ENCODE peak calls at places on chromosome 16, in seven cellular contexts. F is heart right ventricle, B is Panc1, H is left ventricle myocardium inferior, T is thyroid gland, A is breast epithelium, Y is sigmoid colon. E is an unnamed sample.

GRCh38 chr16:80417706-80418105 is 123.1 kb upstream of the DYNLRB2 start:
- DNase-seq in F (no peak), B (no peak), H (no peak), T (no peak), A (no peak), Y (no peak), E (no peak)

GRCh38 chr16:1929578-1930337 is 11.5 kb upstream of the HS3ST6 start:
- DNase-seq in F (peak; percentile 93), B (no peak), H (peak; percentile 93), T (peak; percentile 88), A (peak; percentile 89), Y (peak; percentile 95), E (peak; percentile 80)

GRCh38 chr16:87602005-87602790 is at the start of gene JPH3:
- DNase-seq in F (no peak), B (no peak), H (no peak), T (no peak), A (no peak), Y (no peak), E (no peak)

GRCh38 chr16:57676624-57677085 is 8.5 kb downstream of the ADGRG3 start:
- DNase-seq in F (no peak), B (no peak), H (no peak), T (no peak), A (no peak), Y (peak; percentile 13), E (peak; percentile 13)

GRCh38 chr16:1159973-1160772 is 7.3 kb downstream of the CACNA1H start:
- DNase-seq in F (peak; percentile 77), B (no peak), H (peak; percentile 80), T (peak; percentile 92), A (peak; percentile 63), Y (peak; percentile 94), E (peak; percentile 15)

GRCh38 chr16:49181812-49182211 is 99.8 kb downstream of the CBLN1 start:
- DNase-seq in F (no peak), B (no peak), H (no peak), T (no peak), A (no peak), Y (no peak), E (no peak)

GRCh38 chr16:13038591-13038990 is 137.2 kb downstream of the SHISA9 start:
- DNase-seq in F (no peak), B (no peak), H (no peak), T (no peak), A (no peak), Y (no peak), E (peak; percentile 10)

GRCh38 chr16:15610369-15610871 is 32.5 kb downstream of the MARF1 start:
- DNase-seq in F (no peak), B (no peak), H (no peak), T (no peak), A (no peak), Y (no peak), E (peak; percentile 32)

GRCh38 chr16:27960619-27961295 is 102.8 kb downstream of the GSG1L start:
- DNase-seq in F (no peak), B (no peak), H (no peak), T (no peak), A (no peak), Y (peak; percentile 30), E (no peak)

GRCh38 chr16:81831722-81832126 is 52.6 kb downstream of the PLCG2 start:
- DNase-seq in F (peak; percentile 37), B (no peak), H (peak; percentile 40), T (peak; percentile 8), A (peak; percentile 36), Y (peak; percentile 68), E (no peak)

GRCh38 chr16:87331241-87331801 is 14.1 kb upstream of the C16orf95 start:
- DNase-seq in F (no peak), B (no peak), H (no peak), T (no peak), A (no peak), Y (no peak), E (no peak)

GRCh38 chr16:82580293-82580900 is 46.4 kb upstream of the CDH13 start:
- DNase-seq in F (no peak), B (no peak), H (no peak), T (peak; percentile 34), A (no peak), Y (no peak), E (peak; percentile 10)

GRCh38 chr16:10525214-10525825 is 55.1 kb downstream of the EMP2 start:
- DNase-seq in F (no peak), B (no peak), H (no peak), T (no peak), A (no peak), Y (no peak), E (no peak)

GRCh38 chr16:22003195-22003594 is 2.3 kb upstream of the PDZD9 start:
- DNase-seq in F (no peak), B (no peak), H (no peak), T (no peak), A (no peak), Y (no peak), E (no peak)

GRCh38 chr16:87324411-87325275 is 7.5 kb upstream of the C16orf95 start:
- DNase-seq in F (no peak), B (no peak), H (no peak), T (peak; percentile 33), A (no peak), Y (no peak), E (peak; percentile 21)

GRCh38 chr16:86823895-86824671 is 245.7 kb downstream of the FOXL1 start:
- DNase-seq in F (no peak), B (peak; percentile 73), H (no peak), T (no peak), A (no peak), Y (no peak), E (peak; percentile 80)

GRCh38 chr16:1244881-1245280 is 4.4 kb downstream of the TPSAB1 start:
- DNase-seq in F (no peak), B (no peak), H (no peak), T (no peak), A (peak; percentile 78), Y (peak; percentile 59), E (no peak)

GRCh38 chr16:28937222-28937876 is 5.6 kb downstream of the CD19 start:
- DNase-seq in F (no peak), B (no peak), H (no peak), T (no peak), A (no peak), Y (no peak), E (no peak)

DNA sequence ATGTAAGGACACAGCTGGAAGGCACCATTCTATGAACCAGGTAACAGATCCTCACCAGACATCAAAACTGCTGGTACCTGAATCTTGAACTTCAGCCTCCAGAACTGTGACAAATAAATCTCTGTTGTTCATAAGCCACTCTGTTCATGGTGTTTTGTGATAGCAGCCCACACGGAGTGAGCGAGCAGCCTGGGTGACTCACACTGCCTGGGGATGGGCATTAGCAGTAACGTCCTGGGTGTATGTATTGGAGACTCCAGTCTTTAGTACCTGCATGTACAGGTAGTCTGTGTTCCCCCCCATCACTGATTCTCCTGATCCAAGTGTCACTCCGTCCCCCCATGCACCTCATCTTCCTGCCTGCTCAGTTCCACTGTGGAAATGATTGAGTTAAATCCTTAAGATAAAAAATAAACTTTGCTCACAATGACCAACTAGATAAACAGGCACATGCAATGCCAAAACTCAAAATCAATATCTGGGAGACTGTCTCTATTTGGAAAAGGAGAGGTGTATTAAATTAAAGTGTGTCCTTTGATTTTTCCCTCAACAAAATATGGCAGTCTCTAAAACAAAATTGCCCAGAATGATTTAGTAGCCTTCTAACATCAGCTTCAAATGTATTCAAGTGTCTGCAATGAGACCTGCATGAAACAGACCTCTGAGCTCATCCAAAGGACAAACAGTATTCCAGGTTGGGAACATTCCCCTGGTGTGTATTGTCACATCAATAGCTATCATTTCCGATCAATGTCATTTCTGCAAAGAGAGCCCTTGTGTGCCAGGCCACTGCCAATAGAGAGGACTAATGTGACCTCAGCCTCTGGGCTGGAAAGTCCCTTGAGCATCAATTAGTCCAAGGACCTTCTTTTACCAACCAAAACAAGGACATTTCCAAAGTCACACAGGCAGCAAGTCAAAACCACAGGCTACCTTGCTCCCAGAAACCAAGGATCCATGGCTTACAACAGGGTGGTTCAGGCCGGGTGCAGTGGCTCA is 12.2 kb upstream of the VAT1L start:
- DNase-seq in F (no peak), B (no peak), H (no peak), T (no peak), A (no peak), Y (no peak), E (no peak)
- H3K4me3 ChIP-seq in F (no peak overlapping the region), B (no peak overlapping the region), H (no peak overlapping the region), T (no peak overlapping the region), A (no peak overlapping the region), Y (no peak overlapping the region), E (no peak overlapping the region)

GRCh38 chr16:85286066-85286712 is 173.9 kb upstream of the CIBAR2 start:
- DNase-seq in F (peak; percentile 69), B (no peak), H (peak; percentile 72), T (peak; percentile 86), A (peak; percentile 62), Y (peak; percentile 89), E (no peak)

GRCh38 chr16:85288341-85288868 is 176.1 kb upstream of the CIBAR2 start:
- DNase-seq in F (no peak), B (no peak), H (no peak), T (no peak), A (no peak), Y (no peak), E (no peak)

GRCh38 chr16:85288869-85289660 is 176.8 kb upstream of the CIBAR2 start:
- DNase-seq in F (no peak), B (no peak), H (no peak), T (no peak), A (no peak), Y (no peak), E (no peak)

GRCh38 chr16:85285681-85286065 is 173.4 kb upstream of the CIBAR2 start:
- DNase-seq in F (no peak), B (no peak), H (no peak), T (no peak), A (no peak), Y (no peak), E (no peak)

GRCh38 chr16:85286970-85287814 is 174.9 kb upstream of the CIBAR2 start:
- DNase-seq in F (peak; percentile 69), B (no peak), H (peak; percentile 52), T (no peak), A (no peak), Y (peak; percentile 75), E (no peak)
- H3K27me3 ChIP-seq in F (no peaks in the 10 kb centered on the region), B (no peaks in the 10 kb centered on the region), H (no peaks in the 10 kb centered on the region), T (no peaks in the 10 kb centered on the region), A (no peaks in the 10 kb centered on the region), Y (no peaks in the 10 kb centered on the region), E (no peaks in the 10 kb centered on the region)

GRCh38 chr16:20870122-20870521 is 30.0 kb downstream of the DCUN1D3 start:
- DNase-seq in F (no peak), B (no peak), H (no peak), T (no peak), A (no peak), Y (no peak), E (no peak)
- TF ChIP-seq CTCF in F (no peak), B (no peak), H (no peak), T (no peak), A (no peak), Y (no peak), E (no peak)

GRCh38 chr16:9124444-9124843 is 33.0 kb downstream of the HAPSTR1 start:
- DNase-seq in F (no peak), B (no peak), H (no peak), T (no peak), A (no peak), Y (peak; percentile 32), E (no peak)

GRCh38 chr16:9123871-9124270 is 32.4 kb downstream of the HAPSTR1 start:
- DNase-seq in F (peak; percentile 44), B (no peak), H (peak; percentile 45), T (no peak), A (peak; percentile 75), Y (peak; percentile 71), E (peak; percentile 82)

GRCh38 chr16:9122969-9123368 is 31.5 kb downstream of the HAPSTR1 start:
- DNase-seq in F (no peak), B (no peak), H (no peak), T (no peak), A (no peak), Y (peak; percentile 2), E (no peak)

GRCh38 chr16:9123401-9123800 is 32.0 kb downstream of the HAPSTR1 start:
- DNase-seq in F (no peak), B (no peak), H (no peak), T (no peak), A (no peak), Y (peak; percentile 41), E (no peak)

GRCh38 chr16:9122342-9122741 is 30.9 kb downstream of the HAPSTR1 start:
- DNase-seq in F (no peak), B (no peak), H (no peak), T (no peak), A (no peak), Y (peak; percentile 37), E (no peak)
- H3K4me3 ChIP-seq in F (no peak overlapping the region), B (no peak overlapping the region), H (no peak overlapping the region), T (no peak overlapping the region), A (no peak overlapping the region), Y (no peak overlapping the region), E (no peak overlapping the region)

E was measured in PC-3.